ENCODE peak calls at places on chromosomes 1 and 21, in four cellular contexts. L, Z, I and T are unnamed samples.

GRCh38 chr1:182784556-182785171 is 4.9 kb upstream of the NPL start:
- DNase-seq in L (no peak), Z (peak), I (no peak), T (peak)

GRCh38 chr1:184664042-184664659 is 90.5 kb downstream of the EDEM3 start:
- DNase-seq in L (peak), Z (peak), I (peak), T (peak)

GRCh38 chr1:203049077-203049476 is 22.8 kb downstream of the PPFIA4 start:
- DNase-seq in L (no peak), Z (no peak), I (no peak), T (no peak)

GRCh38 chr21:41358193-41359166 is 3.3 kb upstream of the MX2 start:
- DNase-seq in L (no peak), Z (no peak), I (no peak), T (no peak)

GRCh38 chr1:230247921-230248778 is 178.0 kb downstream of the PGBD5 start:
- DNase-seq in L (no peak), Z (no peak), I (no peak), T (no peak)

GRCh38 chr1:14149431-14149830 is 449.1 kb upstream of the KAZN start:
- DNase-seq in L (no peak), Z (no peak), I (no peak), T (no peak)

GRCh38 chr1:221078260-221078965 is 199.2 kb downstream of the HLX start:
- DNase-seq in L (no peak), Z (no peak), I (no peak), T (no peak)

GRCh38 chr1:179121159-179121938 is 39.5 kb downstream of the TOR3A start:
- DNase-seq in L (peak), Z (peak), I (no peak), T (peak)

GRCh38 chr21:40204956-40205355 is 337.7 kb downstream of the PCP4 start:
- DNase-seq in L (no peak), Z (no peak), I (no peak), T (no peak)

GRCh38 chr1:230797376-230798186 is 50.4 kb downstream of the CAPN9 start:
- DNase-seq in L (no peak), Z (peak), I (peak), T (peak)

GRCh38 chr1:160925652-160926241 is 28.9 kb downstream of the ITLN2 start:
- DNase-seq in L (no peak), Z (peak), I (no peak), T (no peak)

GRCh38 chr1:187006896-187007295 is 178.1 kb downstream of the PLA2G4A start:
- DNase-seq in L (no peak), Z (no peak), I (no peak), T (no peak)

GRCh38 chr1:167687919-167688519 is 33.8 kb upstream of the MPZL1 start:
- DNase-seq in L (peak), Z (peak), I (no peak), T (peak)